ENCODE peak calls at places on chromosomes 12 and 14, in eight cellular contexts. One of them, this sample, is unnamed.

GRCh38 chr12:39272934-39273770 is 169.8 kb downstream of the KIF21A start:
- DNase-seq in gastrocnemius medialis: no peak
- DNase-seq in dorsolateral prefrontal cortex: no peak
- DNase-seq in GM12864: no peak
- DNase-seq in IMR-90: peak
- DNase-seq in cardiac muscle cell: peak
- DNase-seq in adrenal gland: peak
- DNase-seq in PC-9: peak
- DNase-seq in this sample: peak

GRCh38 chr14:71230897-71231296 is 323.6 kb downstream of the PCNX1 start:
- DNase-seq in PC-9: no peak
- DNase-seq in gastrocnemius medialis: no peak
- DNase-seq in cardiac muscle cell: no peak
- DNase-seq in IMR-90: no peak
- DNase-seq in dorsolateral prefrontal cortex: no peak
- DNase-seq in adrenal gland: no peak
- DNase-seq in GM12864: no peak
- DNase-seq in this sample: no peak

GRCh38 chr12:48105321-48105866 is 485 bp downstream of the SENP1 start:
- DNase-seq in dorsolateral prefrontal cortex: no peak
- DNase-seq in PC-9: no peak
- DNase-seq in adrenal gland: no peak
- DNase-seq in IMR-90: peak
- DNase-seq in GM12864: no peak
- DNase-seq in cardiac muscle cell: no peak
- DNase-seq in gastrocnemius medialis: no peak
- DNase-seq in this sample: no peak

GRCh38 chr12:8609061-8609570 is 3.5 kb downstream of the AICDA start:
- DNase-seq in cardiac muscle cell: peak
- DNase-seq in IMR-90: peak
- DNase-seq in PC-9: peak
- DNase-seq in adrenal gland: peak
- DNase-seq in gastrocnemius medialis: no peak
- DNase-seq in dorsolateral prefrontal cortex: no peak
- DNase-seq in GM12864: no peak
- DNase-seq in this sample: peak

GRCh38 chr12:7369274-7369729 is 65.4 kb downstream of the ACSM4 start:
- DNase-seq in adrenal gland: no peak
- DNase-seq in cardiac muscle cell: no peak
- DNase-seq in dorsolateral prefrontal cortex: no peak
- DNase-seq in IMR-90: no peak
- DNase-seq in gastrocnemius medialis: peak
- DNase-seq in GM12864: no peak
- DNase-seq in PC-9: peak
- DNase-seq in this sample: no peak

GRCh38 chr14:53209370-53209769 is 56.2 kb upstream of the DDHD1 start:
- DNase-seq in gastrocnemius medialis: no peak
- DNase-seq in adrenal gland: no peak
- DNase-seq in dorsolateral prefrontal cortex: no peak
- DNase-seq in IMR-90: no peak
- DNase-seq in PC-9: no peak
- DNase-seq in GM12864: no peak
- DNase-seq in cardiac muscle cell: no peak
- DNase-seq in this sample: no peak

GRCh38 chr12:47273191-47273626 is 193.4 kb upstream of the AMIGO2 start:
- DNase-seq in gastrocnemius medialis: no peak
- DNase-seq in adrenal gland: no peak
- DNase-seq in PC-9: no peak
- DNase-seq in IMR-90: no peak
- DNase-seq in cardiac muscle cell: no peak
- DNase-seq in dorsolateral prefrontal cortex: no peak
- DNase-seq in GM12864: no peak
- DNase-seq in this sample: no peak

GRCh38 chr12:24596768-24597388 is 352.0 kb downstream of the BCAT1 start:
- DNase-seq in gastrocnemius medialis: no peak
- DNase-seq in IMR-90: peak
- DNase-seq in PC-9: no peak
- DNase-seq in GM12864: no peak
- DNase-seq in cardiac muscle cell: peak
- DNase-seq in dorsolateral prefrontal cortex: no peak
- DNase-seq in adrenal gland: no peak
- DNase-seq in this sample: peak

GRCh38 chr14:99579903-99580570 is 24.0 kb downstream of the CCDC85C start:
- DNase-seq in dorsolateral prefrontal cortex: no peak
- DNase-seq in IMR-90: peak
- DNase-seq in gastrocnemius medialis: no peak
- DNase-seq in adrenal gland: no peak
- DNase-seq in GM12864: no peak
- DNase-seq in cardiac muscle cell: peak
- DNase-seq in PC-9: peak
- DNase-seq in this sample: peak

GRCh38 chr14:36626150-36626549 is 35.5 kb upstream of the PAX9 start:
- DNase-seq in adrenal gland: no peak
- DNase-seq in gastrocnemius medialis: no peak
- DNase-seq in GM12864: no peak
- DNase-seq in IMR-90: no peak
- DNase-seq in dorsolateral prefrontal cortex: no peak
- DNase-seq in PC-9: no peak
- DNase-seq in cardiac muscle cell: no peak
- DNase-seq in this sample: no peak

GRCh38 chr14:79161576-79161975 is 991.4 kb downstream of the NRXN3 start:
- DNase-seq in cardiac muscle cell: peak
- DNase-seq in PC-9: peak
- DNase-seq in dorsolateral prefrontal cortex: no peak
- DNase-seq in IMR-90: peak
- DNase-seq in gastrocnemius medialis: no peak
- DNase-seq in GM12864: no peak
- DNase-seq in adrenal gland: peak
- DNase-seq in this sample: peak

GRCh38 chr12:77087427-77087826 is 22.1 kb upstream of the E2F7 start:
- DNase-seq in PC-9: no peak
- DNase-seq in gastrocnemius medialis: no peak
- DNase-seq in IMR-90: peak
- DNase-seq in dorsolateral prefrontal cortex: no peak
- DNase-seq in adrenal gland: no peak
- DNase-seq in cardiac muscle cell: no peak
- DNase-seq in GM12864: no peak
- DNase-seq in this sample: peak

GRCh38 chr12:9064201-9064814 is 51.4 kb downstream of the A2M start:
- DNase-seq in PC-9: peak
- DNase-seq in IMR-90: peak
- DNase-seq in dorsolateral prefrontal cortex: peak
- DNase-seq in gastrocnemius medialis: peak
- DNase-seq in adrenal gland: peak
- DNase-seq in GM12864: peak
- DNase-seq in cardiac muscle cell: peak
- DNase-seq in this sample: peak

GRCh38 chr14:102955636-102956035 is 33.2 kb downstream of the AMN start:
- DNase-seq in cardiac muscle cell: no peak
- DNase-seq in IMR-90: no peak
- DNase-seq in PC-9: no peak
- DNase-seq in GM12864: no peak
- DNase-seq in gastrocnemius medialis: no peak
- DNase-seq in adrenal gland: no peak
- DNase-seq in dorsolateral prefrontal cortex: no peak
- DNase-seq in this sample: no peak

GRCh38 chr12:115467531-115467930 is 783.6 kb upstream of the TBX3 start:
- DNase-seq in GM12864: no peak
- DNase-seq in adrenal gland: no peak
- DNase-seq in cardiac muscle cell: no peak
- DNase-seq in IMR-90: peak
- DNase-seq in dorsolateral prefrontal cortex: no peak
- DNase-seq in gastrocnemius medialis: no peak
- DNase-seq in PC-9: no peak
- DNase-seq in this sample: no peak

GRCh38 chr14:70952485-70952884 is 45.2 kb downstream of the PCNX1 start:
- DNase-seq in adrenal gland: no peak
- DNase-seq in IMR-90: no peak
- DNase-seq in cardiac muscle cell: no peak
- DNase-seq in GM12864: no peak
- DNase-seq in gastrocnemius medialis: no peak
- DNase-seq in dorsolateral prefrontal cortex: no peak
- DNase-seq in PC-9: no peak
- DNase-seq in this sample: no peak

DNA sequence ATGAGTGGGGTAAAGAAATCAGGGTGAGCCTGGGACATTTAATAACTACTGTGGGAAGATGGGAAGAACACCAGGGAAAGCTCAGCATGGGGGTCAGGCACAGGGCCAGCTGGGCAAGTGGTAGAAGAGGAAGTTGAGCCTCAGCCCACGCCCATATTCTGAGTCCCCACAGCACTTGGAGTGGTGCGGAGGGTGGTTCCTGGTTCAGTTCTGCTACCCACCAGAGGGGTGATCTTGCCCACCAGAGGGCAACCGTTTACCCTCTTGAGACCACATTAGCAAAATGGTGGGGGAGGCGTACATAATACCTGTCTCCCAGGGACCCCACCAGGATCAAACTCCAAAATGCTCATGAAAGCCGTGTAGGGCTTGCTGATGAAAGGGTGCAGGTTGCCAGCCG is 16.8 kb upstream of the ANKRD33 start:
- DNase-seq in cardiac muscle cell: no peak
- DNase-seq in GM12864: no peak
- DNase-seq in gastrocnemius medialis: no peak
- DNase-seq in dorsolateral prefrontal cortex: no peak
- DNase-seq in IMR-90: no peak
- DNase-seq in PC-9: no peak
- DNase-seq in adrenal gland: no peak
- DNase-seq in this sample: no peak
- TF ChIP-seq CTCF in cardiac muscle cell: no peak
- TF ChIP-seq CTCF in GM12864: no peak
- TF ChIP-seq CTCF in gastrocnemius medialis: no peak
- TF ChIP-seq CTCF in dorsolateral prefrontal cortex: no peak
- TF ChIP-seq CTCF in IMR-90: no peak
- TF ChIP-seq CTCF in PC-9: no peak
- TF ChIP-seq CTCF in adrenal gland: no peak
- TF ChIP-seq CTCF in this sample: no peak

GRCh38 chr12:29771786-29772185 is 12.0 kb downstream of the TMTC1 start:
- DNase-seq in dorsolateral prefrontal cortex: no peak
- DNase-seq in cardiac muscle cell: no peak
- DNase-seq in adrenal gland: no peak
- DNase-seq in IMR-90: peak
- DNase-seq in PC-9: no peak
- DNase-seq in GM12864: no peak
- DNase-seq in gastrocnemius medialis: no peak
- DNase-seq in this sample: no peak
- H3K4me3 ChIP-seq in dorsolateral prefrontal cortex: no peak
- H3K4me3 ChIP-seq in cardiac muscle cell: no peak
- H3K4me3 ChIP-seq in adrenal gland: no peak
- H3K4me3 ChIP-seq in IMR-90: no peak
- H3K4me3 ChIP-seq in PC-9: no peak
- H3K4me3 ChIP-seq in GM12864: no peak
- H3K4me3 ChIP-seq in gastrocnemius medialis: no peak
- H3K4me3 ChIP-seq in this sample: no peak

DNA sequence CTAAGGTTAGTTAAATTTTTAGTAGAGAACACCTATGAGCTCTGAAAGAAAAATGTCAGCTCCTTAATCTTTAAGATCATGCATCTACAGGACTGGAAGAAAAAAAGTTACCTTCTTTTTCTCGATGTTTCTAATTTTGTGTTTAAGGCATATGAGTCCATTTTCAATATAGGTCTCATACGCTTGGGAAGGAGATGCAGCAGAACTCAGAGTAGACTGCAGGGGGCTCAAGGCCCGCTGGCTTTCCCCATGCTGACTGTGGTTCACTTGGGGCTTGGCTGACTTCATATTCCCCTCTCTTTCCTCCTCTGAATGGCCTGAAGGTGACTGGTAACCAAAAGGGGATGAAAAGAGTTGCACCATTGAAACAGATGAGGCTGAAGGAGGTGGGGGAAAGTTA is 1.5 kb downstream of the CAPRIN2 start:
- DNase-seq in dorsolateral prefrontal cortex: no peak
- DNase-seq in IMR-90: peak
- DNase-seq in PC-9: no peak
- DNase-seq in GM12864: no peak
- DNase-seq in adrenal gland: no peak
- DNase-seq in cardiac muscle cell: peak
- DNase-seq in gastrocnemius medialis: no peak
- DNase-seq in this sample: peak
- TF ChIP-seq CTCF in dorsolateral prefrontal cortex: no peak
- TF ChIP-seq CTCF in IMR-90: peak
- TF ChIP-seq CTCF in PC-9: peak
- TF ChIP-seq CTCF in GM12864: peak
- TF ChIP-seq CTCF in adrenal gland: no peak
- TF ChIP-seq CTCF in cardiac muscle cell: peak
- TF ChIP-seq CTCF in gastrocnemius medialis: no peak
- TF ChIP-seq CTCF in this sample: peak

GRCh38 chr12:110576504-110576903 is 6.6 kb downstream of the PPTC7 start:
- DNase-seq in IMR-90: no peak
- DNase-seq in PC-9: no peak
- DNase-seq in cardiac muscle cell: no peak
- DNase-seq in GM12864: no peak
- DNase-seq in adrenal gland: no peak
- DNase-seq in gastrocnemius medialis: no peak
- DNase-seq in dorsolateral prefrontal cortex: no peak
- DNase-seq in this sample: no peak

GRCh38 chr12:110579889-110580253 is 3.2 kb downstream of the PPTC7 start:
- DNase-seq in IMR-90: no peak
- DNase-seq in PC-9: no peak
- DNase-seq in GM12864: no peak
- DNase-seq in cardiac muscle cell: no peak
- DNase-seq in adrenal gland: no peak
- DNase-seq in gastrocnemius medialis: no peak
- DNase-seq in dorsolateral prefrontal cortex: no peak
- DNase-seq in this sample: no peak

GRCh38 chr12:110579239-110579888 is 3.8 kb downstream of the PPTC7 start:
- DNase-seq in GM12864: no peak
- DNase-seq in adrenal gland: no peak
- DNase-seq in PC-9: no peak
- DNase-seq in cardiac muscle cell: no peak
- DNase-seq in gastrocnemius medialis: peak
- DNase-seq in IMR-90: no peak
- DNase-seq in dorsolateral prefrontal cortex: no peak
- DNase-seq in this sample: no peak

GRCh38 chr12:110577717-110578521 is 5.2 kb downstream of the PPTC7 start:
- DNase-seq in IMR-90: peak
- DNase-seq in cardiac muscle cell: no peak
- DNase-seq in dorsolateral prefrontal cortex: no peak
- DNase-seq in gastrocnemius medialis: peak
- DNase-seq in PC-9: peak
- DNase-seq in adrenal gland: no peak
- DNase-seq in GM12864: peak
- DNase-seq in this sample: peak

DNA sequence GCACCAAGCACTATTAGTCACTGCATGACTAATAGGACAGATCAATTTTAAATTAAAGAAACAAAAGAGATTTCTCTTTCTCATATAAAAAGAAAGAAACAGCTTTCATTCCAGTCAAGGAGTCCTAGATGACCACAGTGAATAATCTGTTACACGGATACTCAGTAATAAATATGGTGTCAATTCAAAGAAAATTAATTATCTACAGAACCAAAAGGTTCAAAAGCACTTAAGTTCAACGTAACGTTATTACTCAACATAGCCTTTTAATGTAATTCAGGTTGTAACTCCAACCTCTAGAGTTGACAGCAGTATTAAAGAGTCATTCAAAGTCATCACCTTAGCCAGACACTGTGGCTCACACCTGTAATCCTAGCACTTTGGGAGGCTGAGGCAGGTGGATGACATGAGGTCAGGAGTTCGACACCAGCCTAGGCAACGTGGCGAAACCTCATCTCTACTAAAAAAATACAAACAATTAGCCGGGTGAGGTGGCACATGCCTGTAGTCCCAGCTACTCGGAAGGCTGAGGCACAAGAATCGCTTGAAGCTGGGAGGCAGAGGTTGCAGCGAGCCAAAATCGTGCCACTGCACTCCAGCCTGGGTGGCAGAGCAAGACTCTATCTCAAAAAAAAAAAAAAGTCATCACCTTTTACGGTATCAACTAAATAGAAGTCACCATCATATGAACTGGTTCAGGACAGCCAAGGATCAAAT is 4.4 kb downstream of the PPTC7 start:
- DNase-seq in IMR-90: no peak
- DNase-seq in dorsolateral prefrontal cortex: no peak
- DNase-seq in gastrocnemius medialis: peak
- DNase-seq in adrenal gland: no peak
- DNase-seq in PC-9: no peak
- DNase-seq in cardiac muscle cell: no peak
- DNase-seq in GM12864: no peak
- DNase-seq in this sample: no peak
- H3K4me3 ChIP-seq in IMR-90: no peak
- H3K4me3 ChIP-seq in dorsolateral prefrontal cortex: no peak
- H3K4me3 ChIP-seq in gastrocnemius medialis: peak
- H3K4me3 ChIP-seq in adrenal gland: no peak
- H3K4me3 ChIP-seq in PC-9: peak
- H3K4me3 ChIP-seq in cardiac muscle cell: no peak
- H3K4me3 ChIP-seq in GM12864: peak
- H3K4me3 ChIP-seq in this sample: no peak

This sample was measured in astrocyte of the spinal cord.